ENCODE peak calls at places on chromosome 10, in eight cellular contexts. U is lower lobe of right lung; Q is K562; J is activated T-cell treated with anti-CD3 and anti-CD28 coated beads, Interleukin-2, amount 50 U/mL, for 72 hours; C is RWPE1; F is left cardiac atrium; P is HS-5; R is KBM-7. I is an unnamed sample.

GRCh38 chr10:112835933-112836564 is 114.0 kb upstream of the TCF7L2 start:
- DNase-seq in J (no peak), R (no peak), Q (no peak), U (no peak), F (peak), P (no peak), C (no peak), I (no peak)

GRCh38 chr10:126309193-126309592 is 79.1 kb downstream of the ADAM12 start:
- DNase-seq in P (no peak), C (no peak), U (no peak), J (no peak), R (no peak), F (no peak), Q (no peak), I (no peak)

GRCh38 chr10:91887075-91887899 is 22.0 kb downstream of the FGFBP3 start:
- DNase-seq in U (no peak), J (peak), Q (no peak), P (no peak), F (peak), C (peak), R (no peak), I (peak)

GRCh38 chr10:46553238-46554049 is 3.0 kb downstream of the GPRIN2 start:
- DNase-seq in F (peak), Q (no peak), J (no peak), R (no peak), U (peak), C (no peak), P (no peak), I (no peak)

GRCh38 chr10:14507721-14508120 is 177.0 kb upstream of the FRMD4A start:
- DNase-seq in F (no peak), J (no peak), Q (no peak), U (no peak), C (no peak), P (no peak), R (peak), I (no peak)

GRCh38 chr10:60654813-60655464 is 123.3 kb upstream of the CDK1 start:
- DNase-seq in F (no peak), J (no peak), C (peak), U (no peak), Q (no peak), R (no peak), P (peak), I (no peak)

GRCh38 chr10:11742009-11742778 is at the start of gene ECHDC3:
- DNase-seq in P (no peak), R (peak), U (peak), C (peak), J (peak), Q (peak), F (peak), I (no peak)

GRCh38 chr10:79235765-79236755 is 111.2 kb upstream of the PPIF start:
- DNase-seq in J (no peak), P (no peak), Q (no peak), F (no peak), U (no peak), R (no peak), C (no peak), I (no peak)

GRCh38 chr10:88999629-89000028 is 9.0 kb downstream of the FAS start:
- DNase-seq in C (peak), F (no peak), R (no peak), Q (no peak), P (no peak), J (no peak), U (no peak), I (no peak)

GRCh38 chr10:1434202-1434601 is 303.1 kb downstream of the ADARB2 start:
- DNase-seq in R (no peak), J (no peak), P (no peak), C (no peak), U (no peak), Q (no peak), F (no peak), I (no peak)

GRCh38 chr10:69629897-69630650 is at the start of gene FAM241B:
- DNase-seq in C (peak), F (peak), P (peak), Q (peak), J (peak), U (peak), R (peak), I (no peak)

GRCh38 chr10:30215631-30216030 is 133.4 kb downstream of the MTPAP start:
- DNase-seq in P (no peak), U (no peak), F (no peak), Q (no peak), J (no peak), R (peak), C (no peak), I (no peak)

GRCh38 chr10:60816624-60817023 is 38.3 kb downstream of the CDK1 start:
- DNase-seq in C (peak), R (peak), J (peak), F (no peak), U (no peak), Q (peak), P (peak), I (peak)

I was measured in iPS DF 19.7.